ENCODE peak calls at places on chromosomes 1 and 21, in six cellular contexts. O is IMR-90, C is iPS DF 6.9, H is HAP-1, L is left ventricle myocardium inferior, J is HepG2. M is an unnamed sample. For H3K9me3, the result is how much of the 10 kb centered on the place peaks cover.

GRCh38 chr1:143553627-143554026 is 418.2 kb downstream of the FAM72C start:
- DNase-seq in J (no peak), L (no peak), C (no peak), H (no peak), O (no peak), M (no peak)

GRCh38 chr1:50977575-50978143 is 7.6 kb downstream of the CDKN2C start:
- DNase-seq in J (peak), O (peak), L (peak), C (no peak), H (no peak), M (peak)

GRCh38 chr1:151047925-151048644 is 534 bp downstream of the C1orf56 start:
- DNase-seq in C (no peak), L (peak), O (peak), H (peak), J (peak), M (peak)

GRCh38 chr1:10607228-10607627 is 132.5 kb downstream of the PEX14 start:
- DNase-seq in J (no peak), L (no peak), O (peak), C (no peak), H (no peak), M (no peak)

GRCh38 chr1:33388989-33389771 is 41.7 kb downstream of the PHC2 start:
- DNase-seq in O (peak), H (no peak), J (no peak), C (no peak), L (peak), M (peak)

GRCh38 chr1:175927944-175928343 is 184.5 kb upstream of the TNR start:
- DNase-seq in L (no peak), J (no peak), C (no peak), H (no peak), O (no peak), M (no peak)

GRCh38 chr1:99704356-99704816 is 58.5 kb downstream of the PALMD start:
- DNase-seq in L (peak), C (no peak), O (no peak), H (no peak), J (no peak), M (peak)

GRCh38 chr21:46171585-46171984 is 12.7 kb downstream of the SPATC1L start:
- DNase-seq in L (no peak), H (no peak), C (no peak), J (no peak), O (no peak), M (peak)

GRCh38 chr1:109750241-109750882 is 9.5 kb upstream of the GSTM3 start:
- DNase-seq in C (no peak), L (no peak), O (no peak), J (no peak), H (no peak), M (no peak)

GRCh38 chr1:160618763-160619274 is 28.0 kb downstream of the SLAMF1 start:
- DNase-seq in H (no peak), L (no peak), C (no peak), O (no peak), J (no peak), M (no peak)

GRCh38 chr1:66917476-66917875 is 7.2 kb downstream of the DNAI4 start:
- DNase-seq in O (no peak), C (no peak), H (no peak), J (no peak), L (no peak), M (no peak)

GRCh38 chr1:155389831-155390230 is 69.1 kb downstream of the RUSC1 start:
- DNase-seq in J (no peak), L (no peak), C (no peak), O (peak), H (no peak), M (no peak)

GRCh38 chr1:109761227-109762038 is 2.3 kb downstream of the EPS8L3 start:
- DNase-seq in O (no peak), H (no peak), J (no peak), C (no peak), L (peak), M (peak)

GRCh38 chr1:201525196-201525778 is 13.6 kb upstream of the NAV1 start:
- DNase-seq in J (no peak), O (no peak), L (no peak), C (no peak), H (no peak), M (no peak)

GRCh38 chr1:167175901-167176300 is 44.8 kb upstream of the POU2F1 start:
- DNase-seq in H (no peak), J (no peak), C (no peak), L (no peak), O (no peak), M (no peak)

GRCh38 chr1:205484985-205485967 is 19.2 kb upstream of the CDK18 start:
- DNase-seq in L (no peak), H (peak), J (peak), C (peak), O (peak), M (peak)

GRCh38 chr1:90959352-90960206 is 62.3 kb downstream of the ZNF644 start:
- DNase-seq in L (no peak), H (no peak), J (peak), O (peak), C (no peak), M (no peak)

GRCh38 chr1:228095161-228095560 is 8.0 kb downstream of the C1orf35 start:
- DNase-seq in H (no peak), J (no peak), O (no peak), C (no peak), L (no peak), M (no peak)
- H3K9me3 ChIP-seq in H (under half), J (under half), O (under half), C (under half), L (under half), M (under half)

GRCh38 chr1:125064481-125064880 is 3879.7 kb downstream of the SRGAP2C start:
- DNase-seq in O (no peak), L (no peak), J (no peak), C (no peak), H (no peak), M (no peak)

GRCh38 chr1:125065821-125066180 is 3881.0 kb downstream of the SRGAP2C start:
- DNase-seq in C (no peak), J (no peak), O (no peak), L (no peak), H (no peak), M (no peak)

GRCh38 chr1:125065092-125065820 is 3880.5 kb downstream of the SRGAP2C start:
- DNase-seq in H (no peak), C (no peak), J (no peak), L (no peak), O (no peak), M (no peak)

GRCh38 chr1:125066385-125066784 is 3881.6 kb downstream of the SRGAP2C start:
- DNase-seq in L (no peak), O (no peak), C (no peak), H (no peak), J (no peak), M (no peak)
- H3K9me3 ChIP-seq in L (half or more), O (under half), C (under half), H (under half), J (half or more), M (under half)

GRCh38 chr1:247961796-247962195 is 3.2 kb upstream of the OR2AK2 start:
- DNase-seq in J (no peak), L (no peak), C (no peak), O (no peak), H (no peak), M (no peak)

GRCh38 chr1:247962911-247963588 is 2.0 kb upstream of the OR2AK2 start:
- DNase-seq in H (no peak), L (no peak), O (no peak), J (no peak), C (no peak), M (no peak)

GRCh38 chr1:247966520-247967204 is 1.6 kb downstream of the OR2AK2 start:
- DNase-seq in L (no peak), O (no peak), J (no peak), C (no peak), H (no peak), M (no peak)

DNA sequence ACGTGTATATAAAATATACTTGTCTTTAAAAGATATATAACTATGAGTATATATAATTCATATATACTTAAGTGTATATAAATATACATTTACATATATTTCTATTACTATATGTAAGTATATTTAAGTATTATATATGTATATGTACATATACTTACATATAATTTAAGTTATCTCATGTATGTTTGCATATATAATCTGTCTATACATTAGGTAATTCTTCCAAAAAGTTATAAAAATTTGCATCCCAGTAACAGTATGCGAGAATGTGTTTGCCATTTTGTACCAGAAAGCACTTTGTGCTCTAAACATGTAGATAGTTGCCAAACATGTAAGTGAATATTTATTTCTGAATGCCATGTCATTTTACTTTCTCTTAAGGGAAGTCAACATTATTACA is at the start of gene OR2AK2:
- DNase-seq in C (no peak), L (no peak), J (no peak), O (no peak), H (no peak), M (no peak)
- H3K9me3 ChIP-seq in C (under half), L (under half), J (half or more), O (under half), H (under half), M (under half)

GRCh38 chr1:226638608-226639007 is 90.0 kb downstream of the STUM start:
- DNase-seq in L (peak), C (no peak), J (no peak), H (no peak), O (no peak), M (peak)
- H3K9me3 ChIP-seq in L (under half), C (under half), J (under half), H (under half), O (under half), M (under half)

GRCh38 chr1:5754079-5754431 is 238.2 kb downstream of the NPHP4 start:
- DNase-seq in O (no peak), H (no peak), L (no peak), C (no peak), J (no peak), M (no peak)
- H3K9me3 ChIP-seq in O (half or more), H (under half), L (under half), C (under half), J (under half), M (under half)

DNA sequence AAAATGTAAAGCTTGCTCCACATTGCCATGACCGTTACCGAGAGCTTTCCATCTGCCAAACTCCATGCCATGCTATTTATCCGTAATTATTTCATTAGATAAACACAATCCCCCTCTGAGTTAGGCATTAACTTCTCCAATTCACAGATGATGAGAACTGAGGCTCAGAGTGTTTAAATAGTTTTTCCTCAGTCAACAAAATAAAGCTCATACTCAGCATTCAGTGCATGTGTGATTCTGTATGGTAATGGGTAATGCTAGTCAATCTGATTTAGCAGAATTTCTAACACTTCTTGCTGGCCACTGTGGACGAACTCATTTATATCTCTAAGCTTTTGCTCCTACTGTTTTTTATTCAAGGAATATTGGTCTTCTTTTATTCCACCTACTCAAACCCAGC is 17.3 kb downstream of the SAMSN1 start:
- DNase-seq in C (no peak), O (no peak), J (no peak), L (no peak), H (no peak), M (no peak)
- H3K9me3 ChIP-seq in C (under half), O (under half), J (under half), L (under half), H (under half), M (under half)

GRCh38 chr1:94143809-94144176 is 22.8 kb upstream of the ABCA4 start:
- DNase-seq in L (no peak), O (no peak), C (no peak), H (no peak), J (peak), M (no peak)

GRCh38 chr1:94143173-94143808 is 22.3 kb upstream of the ABCA4 start:
- DNase-seq in H (no peak), L (no peak), J (no peak), C (no peak), O (peak), M (no peak)

GRCh38 chr1:94144836-94145235 is 23.9 kb upstream of the ABCA4 start:
- DNase-seq in C (no peak), H (no peak), L (no peak), O (no peak), J (no peak), M (no peak)

GRCh38 chr1:94142583-94142982 is 21.6 kb upstream of the ABCA4 start:
- DNase-seq in C (no peak), J (no peak), L (no peak), O (no peak), H (no peak), M (no peak)

GRCh38 chr1:94146273-94146672 is 25.3 kb upstream of the ABCA4 start:
- DNase-seq in C (no peak), H (no peak), O (no peak), L (no peak), J (no peak), M (no peak)
- H3K9me3 ChIP-seq in C (under half), H (under half), O (under half), L (under half), J (under half), M (under half)

GRCh38 chr1:125080077-125080476 is 3895.3 kb downstream of the SRGAP2C start:
- DNase-seq in L (no peak), J (no peak), C (no peak), O (no peak), H (no peak), M (no peak)
- H3K9me3 ChIP-seq in L (half or more), J (half or more), C (under half), O (under half), H (under half), M (under half)

DNA sequence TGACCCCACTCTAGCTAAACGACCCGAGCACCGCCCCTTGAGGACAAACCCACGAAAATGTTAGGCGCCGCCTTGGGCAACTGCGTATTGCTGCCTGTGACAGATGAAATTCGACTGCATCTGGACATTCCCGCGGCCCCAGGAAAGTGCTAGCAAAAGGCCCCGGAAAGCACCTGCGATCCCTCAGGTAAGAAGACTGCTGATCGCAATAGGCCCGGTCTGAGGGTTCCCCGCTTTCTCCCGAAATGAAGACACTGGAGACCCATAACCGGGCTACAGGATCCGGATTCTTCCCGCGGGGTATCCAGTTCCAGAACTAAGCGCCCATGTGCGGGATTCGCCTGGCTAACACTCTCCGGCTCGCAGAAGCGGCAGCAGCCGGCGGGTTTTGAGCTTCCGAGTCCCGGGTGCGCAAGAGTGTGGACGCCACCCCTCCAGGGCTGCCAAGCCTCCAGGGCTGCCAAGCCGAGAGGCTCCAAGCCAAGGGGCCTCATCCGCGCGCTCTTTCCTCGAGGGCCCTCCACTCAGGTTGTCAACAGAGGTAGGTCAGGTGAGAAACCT is 157.9 kb upstream of the NBPF11 start:
- DNase-seq in L (no peak), O (no peak), J (no peak), C (no peak), H (no peak), M (no peak)
- H3K9me3 ChIP-seq in L (under half), O (under half), J (under half), C (under half), H (under half), M (under half)

GRCh38 chr1:2948001-2948750 is 73.1 kb upstream of the ACTRT2 start:
- DNase-seq in L (no peak), J (no peak), O (no peak), H (no peak), C (no peak), M (no peak)
- H3K9me3 ChIP-seq in L (under half), J (under half), O (half or more), H (under half), C (under half), M (under half)